ENCODE peak calls at places on chromosomes 5 and 9, in five cellular contexts. O is CD8-positive, alpha-beta T cell; C is neuronal stem cell; N is cardiac muscle cell; Z is OCI-LY7. R is an unnamed sample.

GRCh38 chr9:135015096-135015495 is 72.4 kb upstream of the OLFM1 start:
- DNase-seq in O (no peak), C (no peak), N (no peak), Z (no peak), R (no peak)

GRCh38 chr9:112434487-112434886 is 52.1 kb upstream of the KIAA1958 start:
- DNase-seq in O (no peak), C (no peak), N (no peak), Z (no peak), R (no peak)

GRCh38 chr5:168234133-168234532 is 57.3 kb upstream of the WWC1 start:
- DNase-seq in O (no peak), C (no peak), N (no peak), Z (no peak), R (no peak)

GRCh38 chr5:157761690-157762611 is 18.4 kb downstream of the LSM11 start:
- DNase-seq in O (no peak), C (peak; percentile 43), N (peak; percentile 81), Z (peak; percentile 79), R (no peak)

GRCh38 chr9:87793292-87793691 is 67.4 kb downstream of the CTSL start:
- DNase-seq in O (no peak), C (no peak), N (peak; percentile 93), Z (no peak), R (no peak)

GRCh38 chr9:27333241-27334052 is 36.5 kb upstream of the EQTN start:
- DNase-seq in O (peak; percentile 6), C (peak; percentile 89), N (peak; percentile 89), Z (peak; percentile 66), R (peak; percentile 62)

GRCh38 chr5:75571547-75571946 is 39.7 kb upstream of the ANKDD1B start:
- DNase-seq in O (no peak), C (no peak), N (peak; percentile 23), Z (no peak), R (no peak)

GRCh38 chr5:135245521-135246499 is 153.2 kb downstream of the MACROH2A1 start:
- DNase-seq in O (no peak), C (no peak), N (peak; percentile 62), Z (no peak), R (no peak)

GRCh38 chr5:141135030-141135717 is at the start of gene PCDHB5:
- DNase-seq in O (no peak), C (no peak), N (peak; percentile 6), Z (no peak), R (no peak)

GRCh38 chr5:150339165-150339564 is 18.3 kb upstream of the TCOF1 start:
- DNase-seq in O (no peak), C (no peak), N (no peak), Z (peak; percentile 5), R (no peak)

GRCh38 chr5:60886158-60886557 is 42.1 kb upstream of the ELOVL7 start:
- DNase-seq in O (no peak), C (no peak), N (no peak), Z (no peak), R (no peak)

GRCh38 chr9:6133346-6134063 is 82.1 kb upstream of the IL33 start:
- DNase-seq in O (no peak), C (no peak), N (peak; percentile 68), Z (no peak), R (no peak)

GRCh38 chr5:25754895-25755294 is 1110.1 kb upstream of the CDH10 start:
- DNase-seq in O (no peak), C (peak; percentile 23), N (no peak), Z (peak; percentile 46), R (no peak)

DNA sequence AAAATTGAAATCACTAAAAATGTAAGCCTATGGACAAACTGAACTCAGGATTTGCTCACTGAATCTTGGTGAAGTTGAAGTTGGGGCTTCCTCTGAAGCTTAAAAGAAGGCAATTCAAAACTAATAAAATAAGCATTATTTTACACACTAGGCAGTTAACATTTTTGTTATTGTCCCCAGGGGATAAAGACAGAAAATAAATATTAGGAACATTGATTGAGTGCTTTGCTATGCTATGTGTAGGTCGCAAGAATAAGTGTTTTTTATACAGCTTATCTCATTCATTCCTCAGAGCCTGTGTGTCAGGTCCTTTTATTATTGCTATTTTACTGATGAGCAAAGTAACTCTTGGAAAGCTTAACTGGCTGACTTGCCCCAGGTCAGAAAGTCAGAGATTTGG is 82.2 kb downstream of the ZNF608 start:
- DNase-seq in O (no peak), C (no peak), N (no peak), Z (no peak), R (no peak)
- H3K4me1 ChIP-seq in O (no peaks in the 10 kb centered on the region), C (peaks cover 39% of the 10 kb centered on the region), N (peaks cover 89% of the 10 kb centered on the region), Z (peaks cover 38% of the 10 kb centered on the region), R (peaks cover 72% of the 10 kb centered on the region)

GRCh38 chr5:17308326-17309065 is 91.1 kb downstream of the BASP1 start:
- DNase-seq in O (no peak), C (no peak), N (no peak), Z (no peak), R (no peak)

GRCh38 chr5:17305964-17306725 is 88.7 kb downstream of the BASP1 start:
- DNase-seq in O (no peak), C (no peak), N (peak; percentile 82), Z (no peak), R (peak; percentile 31)

GRCh38 chr5:17312358-17312757 is 94.9 kb downstream of the BASP1 start:
- DNase-seq in O (no peak), C (no peak), N (no peak), Z (no peak), R (no peak)

GRCh38 chr5:17306726-17307091 is 89.3 kb downstream of the BASP1 start:
- DNase-seq in O (no peak), C (no peak), N (no peak), Z (no peak), R (no peak)

DNA sequence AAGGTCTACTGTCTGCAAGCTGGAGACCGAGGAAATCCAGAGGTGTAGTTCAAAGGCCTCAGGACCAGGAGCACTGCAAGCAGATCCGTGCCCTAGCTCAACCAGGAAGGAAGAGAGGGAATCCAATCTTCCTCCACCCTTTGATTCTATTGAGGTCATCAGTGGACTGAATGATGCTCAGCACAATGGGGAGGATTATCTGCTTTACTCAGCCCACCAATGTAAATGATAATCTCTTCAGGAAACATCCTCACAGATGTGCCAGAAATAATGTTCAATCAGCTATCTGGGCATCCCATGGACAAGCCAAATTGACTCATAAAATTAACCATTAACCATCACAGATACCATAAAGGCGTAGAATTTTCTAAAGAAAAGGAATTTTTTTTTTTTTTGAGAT is 92.0 kb downstream of the BASP1 start:
- DNase-seq in O (no peak), C (no peak), N (no peak), Z (no peak), R (no peak)
- H3K4me1 ChIP-seq in O (no peaks in the 10 kb centered on the region), C (no peaks in the 10 kb centered on the region), N (no peaks in the 10 kb centered on the region), Z (peaks cover 4% of the 10 kb centered on the region), R (no peaks in the 10 kb centered on the region)

GRCh38 chr9:114376586-114376985 is 11.2 kb downstream of the AKNA start:
- DNase-seq in O (no peak), C (no peak), N (no peak), Z (no peak), R (no peak)

GRCh38 chr9:114377046-114377445 is 10.7 kb downstream of the AKNA start:
- DNase-seq in O (no peak), C (no peak), N (no peak), Z (no peak), R (no peak)

GRCh38 chr9:114375386-114375785 is 12.4 kb downstream of the AKNA start:
- DNase-seq in O (no peak), C (no peak), N (no peak), Z (no peak), R (no peak)

GRCh38 chr9:114378883-114379282 is 8.9 kb downstream of the AKNA start:
- DNase-seq in O (no peak), C (no peak), N (no peak), Z (no peak), R (peak; percentile 5)

DNA sequence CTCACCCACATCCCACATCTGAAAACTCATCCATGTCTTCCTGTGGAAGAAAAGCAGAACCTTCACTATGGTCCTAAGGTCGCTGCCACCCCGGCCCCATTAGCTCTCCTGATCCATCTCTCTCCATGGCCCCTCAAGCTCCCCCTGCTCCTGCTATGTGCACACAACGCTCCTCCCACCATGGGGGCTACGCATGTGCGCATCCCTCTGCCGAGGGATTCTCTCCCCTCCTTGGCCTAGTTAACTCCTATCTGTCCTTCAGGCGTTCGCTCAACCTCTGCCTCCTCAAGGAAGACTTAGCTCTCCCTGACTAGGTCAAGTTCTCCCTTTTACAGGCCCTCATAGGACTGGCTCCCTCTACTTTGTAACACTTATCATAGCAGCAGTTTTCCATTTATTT is 9.8 kb downstream of the AKNA start:
- DNase-seq in O (no peak), C (no peak), N (no peak), Z (no peak), R (peak; percentile 42)
- H3K4me1 ChIP-seq in O (peaks cover 96% of the 10 kb centered on the region), C (peaks cover 4% of the 10 kb centered on the region), N (peaks cover 11% of the 10 kb centered on the region), Z (peaks cover 79% of the 10 kb centered on the region), R (peaks cover 10% of the 10 kb centered on the region)

GRCh38 chr9:128916745-128917144 is 4.0 kb upstream of the PHYHD1 start:
- DNase-seq in O (no peak), C (no peak), N (no peak), Z (no peak), R (no peak)

GRCh38 chr9:128916204-128916603 is 4.6 kb upstream of the PHYHD1 start:
- DNase-seq in O (no peak), C (no peak), N (no peak), Z (no peak), R (peak; percentile 76)

GRCh38 chr9:128913048-128913900 is 7.5 kb upstream of the PHYHD1 start:
- DNase-seq in O (no peak), C (no peak), N (no peak), Z (no peak), R (no peak)

GRCh38 chr9:128912270-128912853 is 8.4 kb upstream of the PHYHD1 start:
- DNase-seq in O (no peak), C (no peak), N (peak; percentile 68), Z (no peak), R (no peak)

GRCh38 chr9:128913995-128914772 is 6.6 kb upstream of the PHYHD1 start:
- DNase-seq in O (no peak), C (no peak), N (no peak), Z (no peak), R (no peak)
- H3K4me1 ChIP-seq in O (peaks cover 53% of the 10 kb centered on the region), C (peaks cover 22% of the 10 kb centered on the region), N (peaks cover 13% of the 10 kb centered on the region), Z (peaks cover 5% of the 10 kb centered on the region), R (peaks cover 18% of the 10 kb centered on the region)

DNA sequence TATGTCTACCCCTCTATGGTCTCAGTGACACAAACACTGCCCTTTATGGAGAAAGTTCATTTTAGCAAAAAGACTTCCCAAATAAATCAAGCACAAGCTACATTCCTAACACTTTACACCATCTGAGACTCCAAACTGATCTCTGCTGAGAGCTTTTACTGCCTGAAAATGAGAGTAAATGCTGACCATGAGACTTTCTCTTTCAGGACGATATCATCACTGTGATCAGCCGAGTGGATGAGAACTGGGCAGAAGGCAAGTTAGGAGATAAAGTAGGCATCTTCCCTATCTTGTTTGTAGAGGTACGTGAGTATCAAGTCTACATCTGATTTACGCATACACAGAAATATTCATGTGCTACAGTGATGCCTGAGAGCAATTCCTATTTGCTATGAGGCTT is 67.5 kb downstream of the SH3RF2 start:
- DNase-seq in O (no peak), C (no peak), N (no peak), Z (no peak), R (no peak)
- H3K4me1 ChIP-seq in O (no peaks in the 10 kb centered on the region), C (peaks cover 4% of the 10 kb centered on the region), N (peaks cover 17% of the 10 kb centered on the region), Z (no peaks in the 10 kb centered on the region), R (no peaks in the 10 kb centered on the region)